ENCODE peak calls at places on chromosomes 1 and 21, in four cellular contexts. One of them, this sample, is unnamed.

GRCh38 chr1:8137406-8138244 is 111.5 kb upstream of the ERRFI1 start:
- DNase-seq in heart right ventricle: peak
- DNase-seq in adipocyte: peak
- DNase-seq in iPS DF 6.9: no peak
- DNase-seq in this sample: no peak

GRCh38 chr1:26327956-26328362 is 10.2 kb downstream of the CD52 start:
- DNase-seq in iPS DF 6.9: no peak
- DNase-seq in adipocyte: no peak
- DNase-seq in heart right ventricle: no peak
- DNase-seq in this sample: no peak

GRCh38 chr1:58819719-58820118 is 35.9 kb upstream of the JUN start:
- DNase-seq in heart right ventricle: no peak
- DNase-seq in iPS DF 6.9: no peak
- DNase-seq in adipocyte: no peak
- DNase-seq in this sample: no peak

GRCh38 chr1:19361231-19362147 is 49.4 kb downstream of the SLC66A1 start:
- DNase-seq in iPS DF 6.9: no peak
- DNase-seq in adipocyte: no peak
- DNase-seq in heart right ventricle: no peak
- DNase-seq in this sample: no peak

GRCh38 chr1:235712812-235713211 is 63.2 kb upstream of the GNG4 start:
- DNase-seq in iPS DF 6.9: no peak
- DNase-seq in adipocyte: peak
- DNase-seq in heart right ventricle: no peak
- DNase-seq in this sample: no peak

GRCh38 chr1:226129230-226129629 is 57.3 kb downstream of the ACBD3 start:
- DNase-seq in heart right ventricle: no peak
- DNase-seq in iPS DF 6.9: no peak
- DNase-seq in adipocyte: no peak
- DNase-seq in this sample: no peak

GRCh38 chr1:90717665-90718410 is 736 bp upstream of the BARHL2 start:
- DNase-seq in iPS DF 6.9: no peak
- DNase-seq in heart right ventricle: no peak
- DNase-seq in adipocyte: no peak
- DNase-seq in this sample: no peak

GRCh38 chr1:27862671-27863551 is 9.4 kb upstream of the THEMIS2 start:
- DNase-seq in heart right ventricle: peak
- DNase-seq in adipocyte: peak
- DNase-seq in iPS DF 6.9: no peak
- DNase-seq in this sample: peak

GRCh38 chr1:16134071-16134801 is 21.6 kb downstream of the EPHA2 start:
- DNase-seq in heart right ventricle: no peak
- DNase-seq in iPS DF 6.9: no peak
- DNase-seq in adipocyte: no peak
- DNase-seq in this sample: no peak

GRCh38 chr1:63873751-63874150 is 99.9 kb downstream of the ROR1 start:
- DNase-seq in iPS DF 6.9: no peak
- DNase-seq in adipocyte: peak
- DNase-seq in heart right ventricle: no peak
- DNase-seq in this sample: no peak

GRCh38 chr1:204885288-204885711 is 14.6 kb downstream of the NFASC start:
- DNase-seq in heart right ventricle: peak
- DNase-seq in iPS DF 6.9: no peak
- DNase-seq in adipocyte: peak
- DNase-seq in this sample: peak

GRCh38 chr1:113416515-113416914 is 26.2 kb downstream of the MAGI3 start:
- DNase-seq in iPS DF 6.9: no peak
- DNase-seq in adipocyte: peak
- DNase-seq in heart right ventricle: no peak
- DNase-seq in this sample: no peak

GRCh38 chr1:84116558-84116957 is 27.5 kb upstream of the PRKACB start:
- DNase-seq in heart right ventricle: no peak
- DNase-seq in iPS DF 6.9: no peak
- DNase-seq in adipocyte: no peak
- DNase-seq in this sample: no peak

GRCh38 chr1:113391643-113392271 is 1.4 kb downstream of the MAGI3 start:
- DNase-seq in iPS DF 6.9: no peak
- DNase-seq in adipocyte: peak
- DNase-seq in heart right ventricle: no peak
- DNase-seq in this sample: no peak

GRCh38 chr1:234315091-234315541 is 58.1 kb upstream of the COA6 start:
- DNase-seq in heart right ventricle: no peak
- DNase-seq in iPS DF 6.9: no peak
- DNase-seq in adipocyte: peak
- DNase-seq in this sample: no peak

GRCh38 chr1:154666051-154666793 is 58.2 kb upstream of the ADAR start:
- DNase-seq in heart right ventricle: no peak
- DNase-seq in adipocyte: no peak
- DNase-seq in iPS DF 6.9: no peak
- DNase-seq in this sample: no peak

GRCh38 chr1:226474443-226475111 is 66.7 kb upstream of the PARP1 start:
- DNase-seq in heart right ventricle: no peak
- DNase-seq in adipocyte: no peak
- DNase-seq in iPS DF 6.9: no peak
- DNase-seq in this sample: no peak

GRCh38 chr1:246528933-246529731 is 22.1 kb upstream of the SMYD3 start:
- DNase-seq in iPS DF 6.9: no peak
- DNase-seq in heart right ventricle: no peak
- DNase-seq in adipocyte: no peak
- DNase-seq in this sample: no peak

GRCh38 chr1:79151006-79151796 is 144.7 kb upstream of the ADGRL4 start:
- DNase-seq in heart right ventricle: no peak
- DNase-seq in iPS DF 6.9: no peak
- DNase-seq in adipocyte: no peak
- DNase-seq in this sample: no peak

GRCh38 chr1:37940299-37940947 is 6.4 kb downstream of the INPP5B start:
- DNase-seq in adipocyte: no peak
- DNase-seq in heart right ventricle: no peak
- DNase-seq in iPS DF 6.9: no peak
- DNase-seq in this sample: no peak

GRCh38 chr1:56645663-56646330 is 683 bp downstream of the PRKAA2 start:
- DNase-seq in iPS DF 6.9: peak
- DNase-seq in adipocyte: no peak
- DNase-seq in heart right ventricle: no peak
- DNase-seq in this sample: no peak

GRCh38 chr1:186876436-186876835 is 47.7 kb downstream of the PLA2G4A start:
- DNase-seq in heart right ventricle: no peak
- DNase-seq in adipocyte: no peak
- DNase-seq in iPS DF 6.9: no peak
- DNase-seq in this sample: no peak

GRCh38 chr1:156852414-156852874 is 6.5 kb downstream of the INSRR start:
- DNase-seq in heart right ventricle: peak
- DNase-seq in adipocyte: peak
- DNase-seq in iPS DF 6.9: no peak
- DNase-seq in this sample: peak

GRCh38 chr1:244439391-244440032 is 12.2 kb downstream of the ADSS2 start:
- DNase-seq in heart right ventricle: no peak
- DNase-seq in adipocyte: no peak
- DNase-seq in iPS DF 6.9: no peak
- DNase-seq in this sample: no peak

GRCh38 chr1:31795801-31796621 is 19.8 kb downstream of the SPOCD1 start:
- DNase-seq in heart right ventricle: no peak
- DNase-seq in adipocyte: peak
- DNase-seq in iPS DF 6.9: no peak
- DNase-seq in this sample: no peak

GRCh38 chr21:45282283-45283018 is 5.2 kb downstream of the POFUT2 start:
- DNase-seq in iPS DF 6.9: no peak
- DNase-seq in adipocyte: no peak
- DNase-seq in heart right ventricle: no peak
- DNase-seq in this sample: no peak

GRCh38 chr1:4416189-4416588 is 238.2 kb upstream of the AJAP1 start:
- DNase-seq in iPS DF 6.9: no peak
- DNase-seq in adipocyte: no peak
- DNase-seq in heart right ventricle: peak
- DNase-seq in this sample: no peak

GRCh38 chr1:44484155-44484688 is 79.2 kb downstream of the RNF220 start:
- DNase-seq in adipocyte: no peak
- DNase-seq in iPS DF 6.9: no peak
- DNase-seq in heart right ventricle: no peak
- DNase-seq in this sample: no peak

GRCh38 chr1:21342961-21343838 is 52.9 kb upstream of the ECE1 start:
- DNase-seq in adipocyte: no peak
- DNase-seq in iPS DF 6.9: no peak
- DNase-seq in heart right ventricle: no peak
- DNase-seq in this sample: no peak